ENCODE peak calls at places on chromosomes 12 and 14, in seven cellular contexts. D is hepatocyte; N is prostate gland; P is colonic mucosa; Q is CD8-positive, alpha-beta memory T cell; V is breast epithelium; F is HL-60. Z is an unnamed sample.

GRCh38 chr12:13049816-13050215 is 5.6 kb downstream of the FAM234B start:
- DNase-seq in F (no peak), V (no peak), Q (no peak), P (no peak), D (no peak), N (no peak), Z (no peak)

GRCh38 chr12:6430990-6431353 is 13.8 kb upstream of the CD27 start:
- DNase-seq in F (no peak), V (no peak), Q (no peak), N (no peak), D (no peak), P (no peak), Z (no peak)

GRCh38 chr12:52055781-52056711 is 4.8 kb downstream of the NR4A1 start:
- DNase-seq in V (no peak), F (no peak), Q (no peak), P (no peak), N (no peak), D (peak), Z (no peak)

GRCh38 chr14:87175175-87175574 is 817.8 kb downstream of the GALC start:
- DNase-seq in P (no peak), N (no peak), F (no peak), V (no peak), Q (no peak), D (no peak), Z (no peak)

GRCh38 chr14:100979780-100980179 is 76.3 kb upstream of the RTL1 start:
- DNase-seq in N (no peak), F (no peak), D (no peak), Q (no peak), P (no peak), V (no peak), Z (no peak)

GRCh38 chr12:1808036-1808797 is 12.1 kb upstream of the LRTM2 start:
- DNase-seq in V (no peak), D (no peak), F (no peak), N (no peak), Q (no peak), P (no peak), Z (no peak)

GRCh38 chr14:103716091-103716801 is 636 bp downstream of the ZFYVE21 start:
- DNase-seq in D (peak), N (no peak), Q (no peak), F (peak), P (peak), V (no peak), Z (no peak)

GRCh38 chr12:1740161-1740948 is 49.5 kb downstream of the ADIPOR2 start:
- DNase-seq in N (no peak), Q (no peak), P (no peak), D (no peak), V (no peak), F (no peak), Z (no peak)

GRCh38 chr14:54691525-54692260 is 124.8 kb downstream of the SAMD4A start:
- DNase-seq in V (peak), F (peak), D (peak), P (peak), Q (peak), N (peak), Z (no peak)

GRCh38 chr12:32444895-32445294 is 45.5 kb downstream of the FGD4 start:
- DNase-seq in D (peak), F (no peak), V (no peak), P (peak), N (no peak), Q (no peak), Z (no peak)

GRCh38 chr14:101588286-101588975 is 27.1 kb downstream of the DIO3 start:
- DNase-seq in D (no peak), N (no peak), F (no peak), Q (no peak), V (no peak), P (no peak), Z (no peak)

GRCh38 chr14:94515856-94516255 is 6.6 kb upstream of the SERPINA12 start:
- DNase-seq in P (no peak), N (no peak), Q (no peak), D (no peak), V (no peak), F (no peak), Z (no peak)

GRCh38 chr14:104796682-104797081 is 1.1 kb upstream of the AKT1 start:
- DNase-seq in Q (no peak), P (no peak), V (no peak), D (no peak), F (no peak), N (no peak), Z (no peak)
- H3K27ac ChIP-seq in Q (no peak), P (no peak), V (peak), D (no peak), F (no peak), N (peak), Z (peak)

GRCh38 chr14:96574633-96575191 is 72.5 kb downstream of the PAPOLA start:
- DNase-seq in Q (no peak), N (peak), F (no peak), V (no peak), D (no peak), P (no peak), Z (no peak)
- H3K4me3 ChIP-seq in Q (no peak), N (no peak), F (no peak), V (no peak), D (no peak), P (no peak), Z (no peak)

GRCh38 chr14:31965735-31966598 is 111.1 kb upstream of the ARHGAP5 start:
- DNase-seq in P (no peak), Q (no peak), F (no peak), D (peak), V (no peak), N (no peak), Z (no peak)
- H3K27ac ChIP-seq in P (no peak), Q (no peak), F (no peak), D (peak), V (peak), N (no peak), Z (no peak)

GRCh38 chr14:97218713-97219355 is 421.7 kb downstream of the VRK1 start:
- DNase-seq in P (no peak), V (no peak), N (no peak), F (no peak), D (peak), Q (peak), Z (no peak)
- H3K4me3 ChIP-seq in P (peak), V (peak), N (peak), F (no peak), D (peak), Q (peak), Z (peak)

GRCh38 chr12:11482955-11483354 is 87.6 kb upstream of the PRB2 start:
- DNase-seq in F (no peak), N (no peak), V (no peak), Q (no peak), D (no peak), P (no peak), Z (no peak)

GRCh38 chr12:11486623-11487444 is 91.5 kb upstream of the PRB2 start:
- DNase-seq in N (peak), P (peak), D (peak), V (peak), Q (peak), F (peak), Z (peak)
- H3K27ac ChIP-seq in N (no peak), P (no peak), D (no peak), V (no peak), Q (no peak), F (no peak), Z (no peak)

GRCh38 chr12:114481200-114481535 is 75.2 kb upstream of the TBX5 start:
- DNase-seq in P (no peak), D (no peak), V (no peak), Q (no peak), F (no peak), N (no peak), Z (no peak)
- H3K4me3 ChIP-seq in P (no peak), D (peak), V (peak), Q (no peak), F (no peak), N (no peak), Z (no peak)